ENCODE peak calls at places on chromosomes 6 and 20, in five cellular contexts. L is mucosa of descending colon, P is body of pancreas, T is astrocyte of the spinal cord, Z is adrenal gland. A is an unnamed sample.

GRCh38 chr6:106309024-106309423 is 16.5 kb downstream of the ATG5 start:
- DNase-seq in Z (no peak), L (no peak), T (no peak), P (no peak), A (no peak)

GRCh38 chr6:56760842-56761241 is 118.2 kb upstream of the DST start:
- DNase-seq in L (no peak), Z (no peak), P (no peak), T (no peak), A (no peak)

GRCh38 chr6:144443157-144443556 is 158.0 kb downstream of the UTRN start:
- DNase-seq in P (no peak), T (no peak), Z (no peak), L (no peak), A (no peak)

GRCh38 chr6:130116273-130116672 is 97.9 kb downstream of the L3MBTL3 start:
- DNase-seq in L (no peak), T (no peak), Z (no peak), P (no peak), A (no peak)

GRCh38 chr20:41258489-41258888 is 59.0 kb downstream of the ZHX3 start:
- DNase-seq in Z (no peak), L (no peak), T (no peak), P (no peak), A (no peak)

GRCh38 chr6:108156180-108156937 is 9.5 kb upstream of the NR2E1 start:
- DNase-seq in Z (no peak), T (no peak), P (no peak), L (no peak), A (no peak)

GRCh38 chr6:144474290-144474689 is 189.2 kb downstream of the UTRN start:
- DNase-seq in Z (no peak), T (no peak), P (no peak), L (no peak), A (no peak)

GRCh38 chr20:19741914-19742313 is 16.1 kb upstream of the RIN2 start:
- DNase-seq in L (no peak), Z (no peak), T (no peak), P (no peak), A (peak)

GRCh38 chr6:3913077-3913957 is 64.1 kb downstream of the FAM50B start:
- DNase-seq in L (peak), Z (peak), P (peak), T (peak), A (peak)

GRCh38 chr20:19241440-19241839 is 29.0 kb downstream of the SLC24A3 start:
- DNase-seq in L (no peak), Z (no peak), T (no peak), P (no peak), A (no peak)

GRCh38 chr6:225121-225721 is 67.1 kb upstream of the DUSP22 start:
- DNase-seq in T (no peak), Z (no peak), P (no peak), L (no peak), A (no peak)

GRCh38 chr20:21715193-21715881 is 9.9 kb downstream of the PAX1 start:
- DNase-seq in T (no peak), P (no peak), Z (no peak), L (no peak), A (no peak)

GRCh38 chr6:149840345-149841075 is 23.6 kb downstream of the LRP11 start:
- DNase-seq in Z (peak), P (peak), L (peak), T (peak), A (peak)

GRCh38 chr6:111406200-111406711 is 76.8 kb downstream of the REV3L start:
- DNase-seq in P (no peak), Z (no peak), L (no peak), T (no peak), A (no peak)

GRCh38 chr6:136024711-136025110 is 173.2 kb downstream of the PDE7B start:
- DNase-seq in Z (no peak), P (no peak), T (no peak), L (no peak), A (no peak)

GRCh38 chr20:12528591-12529041 is 480.2 kb upstream of the SPTLC3 start:
- DNase-seq in T (no peak), P (no peak), Z (no peak), L (no peak), A (no peak)

GRCh38 chr6:8005136-8005535 is 59.1 kb downstream of the BLOC1S5 start:
- DNase-seq in L (no peak), T (no peak), P (no peak), Z (no peak), A (no peak)

GRCh38 chr6:26537846-26538571 is at the start of gene HMGN4:
- DNase-seq in T (peak), P (peak), L (peak), Z (peak), A (peak)

GRCh38 chr6:11381801-11382513 is 149.5 kb upstream of the NEDD9 start:
- DNase-seq in T (no peak), P (no peak), Z (no peak), L (peak), A (no peak)

GRCh38 chr6:36867471-36868224 is 7.0 kb downstream of the PPIL1 start:
- DNase-seq in P (no peak), L (no peak), T (no peak), Z (no peak), A (no peak)

GRCh38 chr6:43972179-43972914 is 154.9 kb downstream of the MRPL14 start:
- DNase-seq in L (no peak), Z (no peak), T (no peak), P (peak), A (peak)

GRCh38 chr20:48599106-48599747 is 228.6 kb downstream of the PREX1 start:
- DNase-seq in Z (no peak), L (no peak), P (no peak), T (no peak), A (no peak)

GRCh38 chr6:89242574-89243330 is 25.6 kb upstream of the GABRR1 start:
- DNase-seq in P (no peak), T (peak), L (no peak), Z (no peak), A (peak)

GRCh38 chr6:43891072-43891870 is 121.3 kb downstream of the VEGFA start:
- DNase-seq in L (no peak), T (no peak), P (no peak), Z (no peak), A (no peak)

GRCh38 chr6:165659945-165660862 is 2.8 kb downstream of the PDE10A start:
- DNase-seq in Z (no peak), L (no peak), T (no peak), P (no peak), A (no peak)

GRCh38 chr6:24257282-24257681 is 100.6 kb downstream of the DCDC2 start:
- DNase-seq in Z (no peak), T (no peak), L (no peak), P (no peak), A (no peak)

GRCh38 chr6:114121913-114122662 is 151.1 kb upstream of the HDAC2 start:
- DNase-seq in T (no peak), P (no peak), L (no peak), Z (no peak), A (peak)

GRCh38 chr6:100881707-100882040 is 545 bp upstream of the ASCC3 start:
- DNase-seq in Z (no peak), T (no peak), P (no peak), L (no peak), A (peak)

GRCh38 chr20:16404640-16405039 is 168.6 kb downstream of the KIF16B start:
- DNase-seq in Z (no peak), P (no peak), L (no peak), T (no peak), A (no peak)

GRCh38 chr6:7974932-7975763 is 64.6 kb upstream of the TXNDC5 start:
- DNase-seq in T (peak), Z (peak), P (peak), L (peak), A (peak)

GRCh38 chr20:19376451-19376971 is 164.1 kb downstream of the SLC24A3 start:
- DNase-seq in L (no peak), Z (no peak), P (no peak), T (no peak), A (no peak)

GRCh38 chr6:136607932-136608772 is 57.9 kb upstream of the MAP7 start:
- DNase-seq in L (peak), Z (peak), P (peak), T (peak), A (peak)

GRCh38 chr6:119148102-119148824 is 69.8 kb upstream of the FAM184A start:
- DNase-seq in L (peak), Z (peak), T (peak), P (peak), A (peak)

GRCh38 chr6:53530346-53530745 is 14.6 kb downstream of the GCLC start:
- DNase-seq in L (no peak), P (peak), Z (no peak), T (peak), A (peak)

GRCh38 chr20:32289661-32290431 is 12.4 kb downstream of the KIF3B start:
- DNase-seq in P (peak), L (peak), T (no peak), Z (no peak), A (no peak)

GRCh38 chr20:49747707-49748524 is 34.2 kb upstream of the B4GALT5 start:
- DNase-seq in Z (peak), T (peak), L (peak), P (peak), A (peak)

DNA sequence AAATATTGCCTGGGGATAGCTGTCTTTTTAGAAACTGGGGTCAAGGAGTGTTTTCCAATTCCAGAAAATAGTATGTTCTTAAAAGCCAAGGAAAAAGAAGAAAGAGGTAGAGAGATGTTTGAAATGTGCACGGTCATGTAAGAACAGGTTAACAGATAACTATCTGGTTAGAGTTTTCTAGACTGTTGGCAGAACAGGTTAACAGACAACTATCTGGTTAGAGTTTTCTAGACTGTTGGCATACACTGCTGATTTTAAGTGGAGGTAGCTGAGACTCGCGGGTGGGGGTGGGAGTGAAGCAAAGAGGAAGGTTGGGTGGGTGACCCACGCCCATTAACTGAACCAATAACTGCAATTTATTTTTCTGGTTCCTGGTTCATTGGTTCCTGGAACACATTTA is 157.5 kb downstream of the ELOVL4 start:
- DNase-seq in T (no peak), L (no peak), P (no peak), Z (no peak), A (no peak)
- H3K4me3 ChIP-seq in T (no peak), L (no peak), P (no peak), Z (no peak), A (no peak)

DNA sequence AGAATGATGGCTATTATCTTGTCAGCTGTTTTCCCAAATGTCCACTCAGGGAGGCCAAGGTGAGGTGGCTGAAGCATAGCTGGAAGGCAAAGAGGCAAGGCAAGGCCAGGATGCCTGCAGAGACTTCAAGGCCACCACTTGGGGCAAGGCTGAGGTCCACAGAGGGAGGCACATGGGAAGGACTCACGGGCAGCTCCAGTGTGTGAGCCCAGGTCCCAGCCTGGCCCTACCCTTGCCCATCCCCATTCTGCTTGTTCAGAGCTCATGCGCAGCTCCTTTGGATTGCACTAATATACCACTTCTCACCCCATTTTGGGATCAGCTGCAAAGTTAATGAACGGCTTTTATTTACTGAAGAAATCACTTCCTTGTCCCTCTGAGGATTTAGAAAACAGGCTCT is 111.1 kb upstream of the KCNK16 start:
- DNase-seq in P (no peak), Z (no peak), T (no peak), L (no peak), A (no peak)
- TF ChIP-seq CTCF in P (no peak), Z (no peak), T (no peak), L (no peak), A (no peak)

GRCh38 chr6:35717449-35718353 is 19.1 kb upstream of the ARMC12 start:
- DNase-seq in L (no peak), Z (no peak), P (no peak), T (no peak), A (no peak)
- H3K4me3 ChIP-seq in L (no peak), Z (no peak), P (no peak), T (no peak), A (no peak)

DNA sequence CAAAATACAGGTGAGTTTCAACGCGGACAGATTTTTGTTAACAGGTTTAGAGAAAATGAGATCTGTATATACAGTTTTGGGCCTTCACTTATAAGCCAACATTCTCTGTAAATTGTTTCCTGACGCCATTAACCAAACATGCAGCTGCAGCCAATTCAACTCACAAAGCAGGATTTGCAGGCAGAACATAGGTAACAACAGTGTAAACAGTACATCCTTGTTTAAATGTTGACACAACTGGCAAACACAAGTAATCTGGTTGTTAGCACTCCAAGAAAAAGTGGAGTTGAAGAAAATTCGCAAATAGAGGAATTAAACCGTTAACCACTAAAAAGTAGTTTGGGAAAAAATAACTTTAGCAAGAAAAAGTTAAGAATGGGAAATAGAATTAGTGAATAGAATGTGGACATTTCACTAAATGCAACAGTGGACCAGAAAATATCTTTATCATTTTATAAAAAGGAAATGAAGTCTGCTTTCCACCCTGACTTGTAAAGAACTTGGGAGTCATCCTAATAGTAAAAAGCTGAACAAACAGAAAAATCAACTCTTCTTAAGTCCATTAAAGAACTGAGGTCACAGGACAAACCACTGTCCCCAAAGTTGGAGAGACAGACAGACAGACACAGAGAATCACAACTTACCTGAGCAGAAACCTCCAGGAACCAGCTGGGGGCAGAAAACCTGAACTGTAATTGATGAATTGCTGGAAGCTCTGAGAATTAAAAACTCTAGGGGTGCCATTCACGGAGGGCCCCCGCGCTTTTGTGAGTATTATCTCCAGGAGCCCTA is 10.1 kb downstream of the SMIM28 start:
- DNase-seq in P (no peak), Z (no peak), L (no peak), T (no peak), A (no peak)
- TF ChIP-seq CTCF in P (no peak), Z (no peak), L (no peak), T (no peak), A (no peak)

DNA sequence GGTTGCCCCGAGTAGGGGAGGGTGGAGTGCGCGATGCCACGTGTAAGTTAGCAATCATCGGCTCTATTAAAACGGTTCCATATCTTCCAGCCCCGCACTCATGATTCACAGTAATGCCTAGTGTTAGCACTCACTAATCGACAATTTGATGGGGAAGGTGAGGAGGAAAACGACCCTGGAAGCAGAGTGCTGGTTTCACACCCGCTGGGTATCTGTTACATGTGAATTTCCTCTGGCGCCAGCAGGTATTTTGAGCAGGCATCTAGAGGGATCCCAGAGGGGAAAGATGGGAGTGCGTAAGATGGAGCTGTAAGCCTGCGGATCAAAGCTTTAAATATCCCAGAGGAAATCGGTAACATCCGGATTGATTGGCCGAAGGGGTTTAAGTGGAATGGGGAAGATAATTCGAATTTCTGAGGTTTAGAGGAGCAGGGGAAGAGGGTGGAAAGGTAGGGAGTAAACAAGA is 34.7 kb upstream of the TCF21 start:
- DNase-seq in L (no peak), Z (no peak), T (no peak), P (no peak), A (no peak)
- H3K4me3 ChIP-seq in L (no peak), Z (no peak), T (peak), P (no peak), A (peak)

GRCh38 chr6:142411145-142411544 is 109.3 kb downstream of the ADGRG6 start:
- DNase-seq in P (no peak), L (no peak), Z (no peak), T (no peak), A (no peak)

GRCh38 chr6:142406131-142406530 is 104.3 kb downstream of the ADGRG6 start:
- DNase-seq in Z (no peak), P (peak), L (peak), T (no peak), A (no peak)

GRCh38 chr6:142409794-142410193 is 108.0 kb downstream of the ADGRG6 start:
- DNase-seq in Z (no peak), L (no peak), T (no peak), P (no peak), A (no peak)

GRCh38 chr6:142407685-142408273 is 106.0 kb downstream of the ADGRG6 start:
- DNase-seq in L (no peak), P (no peak), T (no peak), Z (no peak), A (no peak)

DNA sequence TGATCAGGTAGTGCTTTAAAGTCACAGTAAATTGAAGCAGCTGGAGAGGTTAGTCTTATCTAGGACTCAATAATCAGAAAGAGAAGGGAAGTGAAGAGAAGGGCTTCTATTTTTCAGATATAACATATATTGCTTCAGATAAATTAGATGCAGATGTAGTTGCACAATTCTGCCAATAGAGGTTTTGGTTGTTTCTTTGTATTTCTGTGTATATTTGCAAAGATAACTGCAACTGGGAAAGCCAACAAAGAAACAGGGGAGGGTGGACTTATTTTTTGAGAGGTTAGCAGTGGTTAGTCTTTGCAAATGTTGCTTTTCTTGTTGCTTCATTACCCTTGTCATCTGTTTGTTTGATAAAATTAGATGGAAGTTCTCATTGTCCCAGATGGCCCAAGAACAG is 106.6 kb downstream of the ADGRG6 start:
- DNase-seq in Z (no peak), T (no peak), P (no peak), L (no peak), A (peak)
- TF ChIP-seq CTCF in Z (no peak), T (peak), P (no peak), L (no peak), A (peak)

DNA sequence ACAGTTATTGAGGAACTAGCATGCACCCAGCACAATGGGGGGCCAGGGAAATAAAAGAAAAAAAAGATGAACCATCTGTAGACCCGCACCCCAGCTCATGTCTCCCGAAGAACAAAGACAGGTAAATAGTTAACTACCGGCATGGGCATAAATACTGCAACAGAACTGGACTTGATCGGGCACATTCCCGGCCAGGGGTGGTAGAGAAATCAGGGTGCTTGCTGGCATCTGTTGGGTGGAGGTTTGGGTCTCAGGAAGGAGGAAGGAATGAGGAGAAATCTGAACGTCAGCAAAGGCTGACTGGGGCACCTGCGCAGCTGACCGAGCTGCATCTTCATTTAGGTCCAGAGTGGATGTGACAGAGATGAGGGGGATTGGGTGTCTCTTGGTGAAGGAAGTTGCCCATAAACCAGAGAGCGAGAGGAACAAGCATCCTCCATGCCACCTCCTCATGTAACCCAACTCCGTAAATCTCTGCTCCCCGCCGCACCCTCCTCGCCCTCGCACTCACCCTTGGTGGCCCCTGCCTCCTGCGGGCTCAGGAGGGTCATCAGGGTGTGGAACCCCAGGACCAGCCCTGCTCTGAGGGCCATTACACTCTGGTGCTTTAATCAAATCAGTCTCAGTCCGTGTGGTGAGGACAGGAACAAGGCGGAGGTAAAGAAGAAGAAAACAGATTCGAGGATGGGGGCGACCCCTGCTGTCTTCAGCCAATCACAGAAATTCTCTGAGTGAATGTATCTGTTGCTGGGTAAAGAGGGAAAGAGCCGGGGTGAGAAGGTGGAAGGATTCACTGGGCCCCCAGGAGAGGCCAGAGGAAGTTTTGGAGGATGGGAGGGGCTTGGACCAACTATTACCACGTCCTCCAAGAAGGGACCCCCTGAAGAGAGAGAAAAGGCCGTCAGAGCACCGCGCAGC is at the start of gene HLA-DOA:
- DNase-seq in Z (no peak), T (peak), L (no peak), P (no peak), A (no peak)
- H3K4me3 ChIP-seq in Z (no peak), T (no peak), L (no peak), P (no peak), A (no peak)

GRCh38 chr6:15305909-15306308 is 60.0 kb downstream of the JARID2 start:
- DNase-seq in L (no peak), T (no peak), Z (no peak), P (no peak), A (no peak)
- TF ChIP-seq CTCF in L (no peak), T (no peak), Z (no peak), P (no peak), A (no peak)

GRCh38 chr20:45836841-45837240 is 3.2 kb downstream of the SNX21 start:
- DNase-seq in Z (no peak), P (no peak), T (no peak), L (no peak), A (no peak)
- H3K4me3 ChIP-seq in Z (no peak), P (no peak), T (no peak), L (no peak), A (peak)